ENCODE peak calls at places on chromosomes 12 and 14, in six cellular contexts. N is cardiac muscle cell; Z is T-helper 1 cell; F is foreskin fibroblast; G is NCI-H69; V is stimulated activated CD4-positive, alpha-beta T cell treated with anti-CD3 and anti-CD28 coated beads, Interleukin-2, amount 100 ng/mL, for 48 hours. C is an unnamed sample.

GRCh38 chr12:6684609-6685008 is 4.6 kb downstream of the ZNF384 start:
- DNase-seq in N (peak), Z (peak), F (peak), G (peak), V (peak), C (peak)

GRCh38 chr14:54310151-54310851 is 86.5 kb upstream of the CDKN3 start:
- DNase-seq in N (no peak), Z (no peak), F (no peak), G (peak), V (no peak), C (no peak)

GRCh38 chr14:26056232-26056631 is 541.6 kb downstream of the NOVA1 start:
- DNase-seq in N (no peak), Z (no peak), F (no peak), G (no peak), V (no peak), C (no peak)

GRCh38 chr14:30553311-30553989 is 5.5 kb upstream of the G2E3 start:
- DNase-seq in N (peak), Z (no peak), F (peak), G (peak), V (no peak), C (no peak)

GRCh38 chr12:91108196-91108595 is 3.1 kb downstream of the LUM start:
- DNase-seq in N (no peak), Z (no peak), F (no peak), G (no peak), V (no peak), C (no peak)

GRCh38 chr14:57575482-57575881 is 81.8 kb upstream of the CCDC198 start:
- DNase-seq in N (no peak), Z (no peak), F (no peak), G (peak), V (no peak), C (no peak)

GRCh38 chr14:81337073-81337472 is 63.1 kb downstream of the STON2 start:
- DNase-seq in N (no peak), Z (no peak), F (peak), G (peak), V (no peak), C (no peak)

GRCh38 chr12:75115748-75116147 is 93.9 kb downstream of the KCNC2 start:
- DNase-seq in N (no peak), Z (no peak), F (no peak), G (peak), V (no peak), C (no peak)

GRCh38 chr12:27279836-27280235 is 35.8 kb downstream of the STK38L start:
- DNase-seq in N (no peak), Z (no peak), F (no peak), G (no peak), V (no peak), C (no peak)

GRCh38 chr14:78398216-78398615 is 228.0 kb downstream of the NRXN3 start:
- DNase-seq in N (no peak), Z (no peak), F (no peak), G (no peak), V (no peak), C (no peak)

GRCh38 chr12:47393403-47393790 is 312.4 kb downstream of the RPAP3 start:
- DNase-seq in N (no peak), Z (no peak), F (no peak), G (peak), V (no peak), C (no peak)

GRCh38 chr12:90836689-90837088 is 118.3 kb downstream of the CCER1 start:
- DNase-seq in N (peak), Z (no peak), F (no peak), G (no peak), V (no peak), C (peak)

C was measured in testis.